ENCODE peak calls at places on chromosomes 5 and 9, in six cellular contexts. D is heart left ventricle, J is upper lobe of right lung, N is adrenal gland, Y is fibroblast of lung, X is aorta. M is an unnamed sample. For H3K27me3 and H3K36me3, the result is how much of the 10 kb centered on the place peaks cover.

GRCh38 chr9:92147854-92148184 is 32.6 kb upstream of the SPTLC1 start:
- DNase-seq in J (no peak), Y (no peak), D (no peak), N (no peak), X (no peak), M (no peak)

GRCh38 chr5:99063737-99064136 is 134.9 kb upstream of the CHD1 start:
- DNase-seq in Y (no peak), X (no peak), J (no peak), D (no peak), N (no peak), M (no peak)

GRCh38 chr5:142280066-142281011 is 44.5 kb downstream of the SPRY4 start:
- DNase-seq in D (peak), J (no peak), X (peak), N (peak), Y (peak), M (peak)

GRCh38 chr5:118366429-118366828 is 621.9 kb downstream of the DTWD2 start:
- DNase-seq in J (no peak), N (no peak), X (no peak), Y (no peak), D (no peak), M (no peak)

GRCh38 chr5:35820720-35821119 is 36.0 kb upstream of the IL7R start:
- DNase-seq in D (no peak), J (no peak), N (no peak), X (no peak), Y (no peak), M (no peak)

GRCh38 chr9:129081388-129081889 is 528 bp downstream of the DOLPP1 start:
- DNase-seq in J (peak), D (no peak), Y (no peak), N (no peak), X (no peak), M (peak)

GRCh38 chr5:177089825-177090641 is 3.3 kb downstream of the FGFR4 start:
- DNase-seq in J (no peak), Y (no peak), N (no peak), X (no peak), D (no peak), M (no peak)

GRCh38 chr9:76441551-76442322 is 17.2 kb upstream of the GCNT1 start:
- DNase-seq in J (no peak), X (no peak), Y (peak), D (no peak), N (no peak), M (peak)

GRCh38 chr5:8827701-8828100 is 718.2 kb downstream of the SEMA5A start:
- DNase-seq in N (no peak), J (no peak), D (no peak), X (no peak), Y (peak), M (no peak)

GRCh38 chr5:106314221-106314824 is 1356.4 kb downstream of the EFNA5 start:
- DNase-seq in Y (peak), D (no peak), X (no peak), N (no peak), J (no peak), M (no peak)

GRCh38 chr5:87924451-87924850 is 344.2 kb downstream of the TMEM161B start:
- DNase-seq in D (no peak), J (no peak), X (no peak), N (no peak), Y (no peak), M (no peak)

GRCh38 chr5:76801803-76802195 is 17.0 kb upstream of the F2RL1 start:
- DNase-seq in Y (no peak), D (no peak), N (no peak), X (no peak), J (no peak), M (no peak)

GRCh38 chr9:33132249-33132772 is 34.8 kb downstream of the B4GALT1 start:
- DNase-seq in D (no peak), J (no peak), N (no peak), Y (peak), X (no peak), M (peak)

GRCh38 chr5:27038476-27038875 is at the start of gene CDH9:
- DNase-seq in N (no peak), Y (no peak), X (no peak), D (no peak), J (no peak), M (peak)

GRCh38 chr5:165630211-165630866 is 2124.9 kb downstream of the MAT2B start:
- DNase-seq in X (no peak), D (no peak), N (peak), J (no peak), Y (peak), M (peak)

GRCh38 chr9:91920846-91921350 is 29.1 kb downstream of the ROR2 start:
- DNase-seq in N (no peak), D (no peak), J (no peak), X (no peak), Y (no peak), M (no peak)

GRCh38 chr5:95870105-95870672 is 47.7 kb upstream of the GLRX start:
- DNase-seq in D (no peak), J (no peak), Y (no peak), X (no peak), N (no peak), M (no peak)

GRCh38 chr5:140840978-140841962 is at the start of gene PCDHA8:
- DNase-seq in Y (no peak), X (no peak), J (no peak), D (no peak), N (no peak), M (no peak)

GRCh38 chr5:83387041-83387440 is 84.5 kb upstream of the VCAN start:
- DNase-seq in Y (no peak), J (no peak), D (no peak), N (no peak), X (no peak), M (no peak)

GRCh38 chr5:150284311-150284710 is 5.3 kb downstream of the CAMK2A start:
- DNase-seq in D (no peak), N (no peak), X (no peak), J (no peak), Y (no peak), M (no peak)

GRCh38 chr5:149215478-149216042 is 56.1 kb upstream of the AFAP1L1 start:
- DNase-seq in X (peak), N (no peak), Y (peak), D (peak), J (no peak), M (peak)

GRCh38 chr5:155167736-155168135 is 154.2 kb downstream of the KIF4B start:
- DNase-seq in X (no peak), D (no peak), N (no peak), J (no peak), Y (no peak), M (no peak)

GRCh38 chr5:2761921-2762488 is 10.5 kb upstream of the IRX2 start:
- DNase-seq in X (no peak), N (no peak), J (no peak), Y (no peak), D (no peak), M (no peak)

GRCh38 chr5:3297852-3298251 is 297.8 kb upstream of the IRX1 start:
- DNase-seq in Y (no peak), D (no peak), J (no peak), X (no peak), N (no peak), M (no peak)

GRCh38 chr9:79670269-79670961 is 98.7 kb downstream of the TLE4 start:
- DNase-seq in J (no peak), D (no peak), X (no peak), N (no peak), Y (no peak), M (no peak)

GRCh38 chr5:146877783-146878470 is 630 bp downstream of the PPP2R2B start:
- DNase-seq in D (peak), N (peak), J (peak), X (peak), Y (no peak), M (peak)

GRCh38 chr5:74206571-74207550 is 433.7 kb downstream of the ENC1 start:
- DNase-seq in D (peak), N (no peak), X (peak), Y (peak), J (peak), M (peak)

GRCh38 chr5:153885166-153885565 is 153.5 kb downstream of the FAM114A2 start:
- DNase-seq in Y (no peak), N (no peak), D (no peak), X (no peak), J (no peak), M (no peak)

GRCh38 chr9:87447547-87448432 is 49.9 kb upstream of the DAPK1 start:
- DNase-seq in X (no peak), D (no peak), J (no peak), N (no peak), Y (no peak), M (no peak)

GRCh38 chr5:119229950-119230349 is 125.9 kb upstream of the TNFAIP8 start:
- DNase-seq in Y (no peak), X (no peak), J (no peak), D (no peak), N (no peak), M (no peak)

GRCh38 chr9:116952434-116952805 is 265.3 kb downstream of the TRIM32 start:
- DNase-seq in D (no peak), X (no peak), Y (no peak), N (no peak), J (no peak), M (peak)

GRCh38 chr9:134125413-134126095 is 10.3 kb upstream of the WDR5 start:
- DNase-seq in J (no peak), D (no peak), X (no peak), Y (no peak), N (no peak), M (no peak)

GRCh38 chr9:14119694-14120514 is 194.0 kb downstream of the NFIB start:
- DNase-seq in N (no peak), J (no peak), Y (peak), X (no peak), D (no peak), M (peak)

GRCh38 chr9:129778469-129778868 is 24.5 kb upstream of the TOR1B start:
- DNase-seq in D (no peak), J (no peak), X (no peak), Y (no peak), N (no peak), M (no peak)

GRCh38 chr5:143606043-143606752 is 202.7 kb upstream of the NR3C1 start:
- DNase-seq in Y (no peak), X (no peak), N (no peak), J (no peak), D (no peak), M (no peak)

GRCh38 chr9:126517751-126518261 is 95.9 kb upstream of the LMX1B start:
- DNase-seq in D (no peak), Y (no peak), X (no peak), J (no peak), N (no peak), M (no peak)

GRCh38 chr5:1785984-1786383 is 13.7 kb downstream of the MRPL36 start:
- DNase-seq in D (no peak), Y (no peak), N (no peak), J (peak), X (peak), M (no peak)

GRCh38 chr5:179273441-179274145 is 71.7 kb downstream of the ADAMTS2 start:
- DNase-seq in D (peak), J (peak), Y (no peak), X (peak), N (no peak), M (peak)

DNA sequence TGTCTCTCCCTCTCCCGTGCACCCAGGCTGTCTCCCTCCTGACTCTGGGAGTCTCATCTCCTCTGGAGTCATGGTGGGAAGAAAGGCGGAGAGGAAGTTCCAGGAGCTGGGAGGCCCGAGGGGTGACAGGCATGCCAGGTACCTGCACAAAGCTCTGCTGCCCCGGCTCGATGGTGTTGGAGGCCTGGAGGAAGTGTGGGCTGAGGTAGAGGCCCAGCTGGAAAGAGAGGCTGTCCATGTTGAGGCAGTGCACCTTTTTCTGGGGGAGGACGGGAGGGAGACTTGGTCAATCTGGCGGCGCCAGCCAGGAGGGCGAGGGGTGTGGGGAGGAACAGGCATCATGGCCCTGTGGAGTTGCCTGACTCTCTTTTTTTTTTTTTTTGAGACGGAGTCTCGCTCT is 15.9 kb downstream of the FPGS start:
- DNase-seq in X (no peak), Y (no peak), J (no peak), N (no peak), D (no peak), M (no peak)
- H3K4me3 ChIP-seq in X (no peak), Y (no peak), J (no peak), N (no peak), D (no peak), M (no peak)

GRCh38 chr5:67842806-67843205 is 372.8 kb upstream of the PIK3R1 start:
- DNase-seq in N (no peak), J (no peak), X (no peak), D (no peak), Y (peak), M (peak)
- H3K27me3 ChIP-seq in N (under half), J (under half), X (under half), D (under half), Y (under half), M (under half)

GRCh38 chr5:37005946-37006540 is 129.5 kb downstream of the NIPBL start:
- DNase-seq in J (no peak), X (no peak), D (no peak), N (no peak), Y (peak), M (no peak)

GRCh38 chr5:37002176-37002751 is 125.7 kb downstream of the NIPBL start:
- DNase-seq in D (no peak), J (no peak), X (no peak), N (no peak), Y (no peak), M (no peak)

DNA sequence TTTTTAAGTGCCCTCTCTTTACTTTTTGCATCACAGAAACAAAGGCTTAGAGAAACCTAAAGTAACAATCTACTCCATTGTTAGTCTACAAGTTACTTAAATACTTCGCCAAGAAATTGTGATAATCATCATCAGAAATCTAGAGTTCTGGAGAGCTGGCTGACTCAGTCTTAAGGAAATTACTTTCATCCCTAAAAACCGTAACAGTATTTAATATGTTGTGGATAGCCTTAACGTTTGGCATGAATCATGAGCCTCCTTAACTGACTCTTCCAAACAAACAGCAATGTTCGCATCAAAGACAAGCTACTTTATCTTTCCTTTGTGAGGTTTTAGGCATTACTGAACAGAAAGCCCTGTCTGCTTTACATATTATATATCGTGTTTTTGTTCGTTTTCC is 128.7 kb downstream of the NIPBL start:
- DNase-seq in N (no peak), D (no peak), Y (peak), X (no peak), J (no peak), M (no peak)
- H3K36me3 ChIP-seq in N (under half), D (half or more), Y (under half), X (under half), J (half or more), M (under half)

DNA sequence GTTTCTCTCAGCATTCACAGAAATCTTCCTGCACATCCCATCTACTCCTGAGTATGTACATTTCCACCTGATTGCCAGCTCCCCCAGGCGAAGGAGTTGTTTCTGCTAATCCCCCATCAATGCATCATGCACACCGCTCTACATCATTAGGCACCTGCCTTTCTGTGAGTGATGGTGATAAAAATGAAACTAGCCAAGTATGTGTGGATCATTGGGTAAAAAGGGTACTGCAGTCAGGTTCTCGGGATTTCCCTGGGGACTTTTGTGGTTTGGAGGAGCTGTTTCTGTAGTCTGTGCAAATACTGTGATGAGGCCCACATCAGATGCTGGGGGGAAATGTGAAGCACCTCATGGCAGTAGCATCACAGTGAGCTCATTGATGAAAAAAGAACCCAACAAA is 30.4 kb downstream of the CAMK4 start:
- DNase-seq in J (no peak), Y (peak), N (no peak), D (no peak), X (no peak), M (no peak)
- H3K4me3 ChIP-seq in J (no peak), Y (no peak), N (no peak), D (no peak), X (no peak), M (no peak)

GRCh38 chr5:5271606-5272321 is 131.6 kb downstream of the ADAMTS16 start:
- DNase-seq in Y (no peak), N (no peak), X (no peak), D (no peak), J (no peak), M (no peak)
- H3K27me3 ChIP-seq in Y (under half), N (under half), X (under half), D (under half), J (under half), M (under half)

GRCh38 chr9:71691036-71691435 is 77.3 kb downstream of the CEMIP2 start:
- DNase-seq in D (no peak), X (no peak), N (no peak), J (no peak), Y (no peak), M (no peak)
- H3K36me3 ChIP-seq in D (under half), X (under half), N (under half), J (half or more), Y (under half), M (under half)

GRCh38 chr5:44914221-44914620 is 105.5 kb downstream of the MRPS30 start:
- DNase-seq in N (no peak), Y (no peak), X (no peak), D (no peak), J (no peak), M (no peak)

GRCh38 chr5:44907396-44907795 is 98.6 kb downstream of the MRPS30 start:
- DNase-seq in X (no peak), N (no peak), Y (no peak), J (no peak), D (no peak), M (no peak)

GRCh38 chr5:44909009-44909408 is 100.3 kb downstream of the MRPS30 start:
- DNase-seq in X (no peak), D (no peak), N (no peak), Y (no peak), J (no peak), M (no peak)

DNA sequence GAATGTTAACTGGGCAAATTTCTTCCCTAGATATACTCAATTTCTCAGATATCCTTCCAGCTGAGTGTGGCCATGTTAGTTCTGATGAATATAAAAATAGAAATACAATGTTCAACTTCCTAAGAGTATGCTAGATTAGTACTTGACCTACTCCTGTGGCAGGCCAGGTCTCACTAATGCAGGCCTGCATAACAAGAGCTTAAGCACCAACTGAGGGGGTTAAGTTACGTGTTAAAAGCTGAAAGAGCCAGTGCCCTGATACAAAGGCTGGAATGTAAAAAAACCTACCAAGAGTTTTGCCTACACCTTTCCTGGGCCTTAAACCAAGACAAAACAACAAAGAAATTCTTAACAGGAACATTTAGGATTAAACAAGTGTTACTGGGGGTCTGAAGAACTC is 102.8 kb downstream of the MRPS30 start:
- DNase-seq in J (no peak), X (no peak), Y (no peak), D (no peak), N (no peak), M (no peak)
- H3K4me3 ChIP-seq in J (no peak), X (no peak), Y (no peak), D (no peak), N (no peak), M (no peak)

GRCh38 chr9:93960971-93961841 is 6.1 kb upstream of the BARX1 start:
- DNase-seq in D (peak), J (peak), Y (no peak), X (no peak), N (no peak), M (no peak)
- H3K27me3 ChIP-seq in D (half or more), J (half or more), Y (half or more), X (under half), N (half or more), M (under half)

GRCh38 chr5:56253924-56254323 is 20.8 kb upstream of the ANKRD55 start:
- DNase-seq in Y (no peak), N (no peak), X (no peak), D (no peak), J (no peak), M (no peak)

GRCh38 chr5:56251918-56252553 is 18.9 kb upstream of the ANKRD55 start:
- DNase-seq in Y (peak), J (no peak), N (no peak), X (no peak), D (no peak), M (no peak)

GRCh38 chr5:56259002-56259511 is 25.9 kb upstream of the ANKRD55 start:
- DNase-seq in N (no peak), Y (peak), D (no peak), J (no peak), X (no peak), M (peak)

GRCh38 chr5:56255521-56255920 is 22.4 kb upstream of the ANKRD55 start:
- DNase-seq in D (no peak), Y (no peak), J (no peak), X (no peak), N (no peak), M (no peak)

GRCh38 chr5:56257010-56257409 is 23.9 kb upstream of the ANKRD55 start:
- DNase-seq in N (no peak), Y (no peak), J (no peak), D (no peak), X (no peak), M (no peak)
- H3K36me3 ChIP-seq in N (under half), Y (under half), J (under half), D (under half), X (under half), M (under half)

GRCh38 chr9:98673681-98674080 is 35.1 kb downstream of the GABBR2 start:
- DNase-seq in N (no peak), X (no peak), J (no peak), Y (no peak), D (no peak), M (no peak)

DNA sequence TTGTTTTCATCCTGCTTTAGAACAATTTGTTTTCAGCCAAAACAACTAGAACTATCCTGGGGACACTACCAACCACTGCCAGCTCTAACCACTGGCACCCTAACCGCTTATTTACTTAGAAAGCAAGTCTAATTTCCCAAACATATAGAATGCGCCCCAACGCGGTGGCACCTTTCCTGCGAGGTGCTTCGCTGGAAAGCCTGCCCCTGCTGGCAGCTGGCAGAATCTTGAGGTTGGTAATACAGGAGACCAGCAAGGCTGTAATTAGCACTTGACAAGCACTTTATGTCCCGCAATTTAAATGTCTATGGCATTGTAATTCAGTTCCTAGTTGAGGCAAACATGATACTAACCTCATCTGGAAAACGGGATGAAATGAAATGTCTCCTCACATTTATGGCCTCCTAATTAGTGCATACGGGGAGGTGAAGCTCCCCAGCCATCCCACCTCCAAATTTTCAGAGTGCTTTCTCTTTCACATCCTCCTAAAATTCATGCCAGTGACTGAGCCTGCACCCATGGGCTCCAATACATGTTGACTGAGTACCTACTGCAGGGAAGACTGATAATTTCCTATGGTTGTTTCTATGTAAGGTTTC is 30.4 kb downstream of the GABBR2 start:
- DNase-seq in Y (peak), J (no peak), D (no peak), X (no peak), N (no peak), M (no peak)
- H3K4me3 ChIP-seq in Y (no peak), J (no peak), D (no peak), X (no peak), N (no peak), M (no peak)

M was measured in MG63.